ENCODE peak calls at places on chromosomes 3 and 15, in four cellular contexts. T is kidney, C is fibroblast of lung, K is AG04450. M is an unnamed sample.

GRCh38 chr15:90106522-90107117 is 4.4 kb upstream of the IDH2 start:
- DNase-seq in T (no peak), C (peak), K (no peak), M (no peak)

GRCh38 chr15:83449928-83450501 is 2.9 kb downstream of the SH3GL3 start:
- DNase-seq in K (no peak), T (no peak), C (no peak), M (no peak)

GRCh38 chr15:50744601-50745000 is 20.9 kb downstream of the SPPL2A start:
- DNase-seq in C (peak), T (no peak), K (no peak), M (no peak)

GRCh38 chr15:77611767-77612166 is 20.9 kb downstream of the LINGO1 start:
- DNase-seq in C (no peak), T (no peak), K (no peak), M (no peak)

GRCh38 chr3:120284702-120285507 is at the start of gene GPR156:
- DNase-seq in K (no peak), C (peak), T (no peak), M (no peak)

GRCh38 chr3:53056442-53056841 is 10.6 kb upstream of the SFMBT1 start:
- DNase-seq in T (no peak), C (peak), K (no peak), M (no peak)

GRCh38 chr3:36380171-36381031 is at the start of gene STAC:
- DNase-seq in K (no peak), C (peak), T (peak), M (no peak)

GRCh38 chr3:8848696-8849131 is 79.3 kb upstream of the OXTR start:
- DNase-seq in K (no peak), T (no peak), C (peak), M (peak)

GRCh38 chr3:71542548-71543370 is 40.8 kb downstream of the FOXP1 start:
- DNase-seq in C (peak), K (peak), T (peak), M (peak)

GRCh38 chr3:61593630-61594029 is 32.3 kb downstream of the PTPRG start:
- DNase-seq in K (no peak), T (no peak), C (no peak), M (no peak)
- H3K4me3 ChIP-seq in K (no peak), T (no peak), C (no peak), M (no peak)

DNA sequence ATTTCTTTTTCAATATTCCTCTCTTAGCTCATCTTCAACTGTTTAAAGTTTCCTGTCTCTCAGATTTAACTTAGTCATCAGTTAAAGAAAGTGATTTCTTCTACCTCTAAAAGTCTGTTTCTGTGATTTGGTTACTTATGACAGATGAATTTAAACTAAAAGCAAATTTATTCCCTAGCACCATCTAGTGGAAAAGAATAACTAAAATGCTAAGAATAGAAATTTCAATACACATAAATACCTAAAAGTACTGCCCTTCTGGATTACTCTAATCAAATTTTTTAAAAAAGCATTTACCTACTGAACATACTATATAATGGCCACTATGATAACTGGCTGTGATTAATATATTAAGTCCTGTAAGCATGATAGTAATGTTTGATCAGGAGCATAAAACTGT is 14.0 kb upstream of the ZCWPW2 start:
- DNase-seq in T (no peak), C (no peak), K (no peak), M (no peak)
- TF ChIP-seq CTCF in T (no peak), C (no peak), K (peak), M (no peak)

GRCh38 chr15:43748376-43748775 is 2.1 kb downstream of the PDIA3 start:
- DNase-seq in T (no peak), K (no peak), C (peak), M (no peak)

GRCh38 chr15:43751885-43752284 is 5.6 kb downstream of the PDIA3 start:
- DNase-seq in T (no peak), K (no peak), C (no peak), M (no peak)

GRCh38 chr15:43749690-43750345 is 3.6 kb downstream of the PDIA3 start:
- DNase-seq in C (no peak), T (no peak), K (no peak), M (no peak)
- H3K4me3 ChIP-seq in C (peak), T (peak), K (peak), M (peak)

GRCh38 chr3:198080521-198081384 is 120.7 kb downstream of the LMLN start:
- DNase-seq in C (peak), T (peak), K (peak), M (no peak)

GRCh38 chr3:198076722-198077308 is 116.8 kb downstream of the LMLN start:
- DNase-seq in T (no peak), K (no peak), C (no peak), M (no peak)

GRCh38 chr3:198081421-198081844 is 121.4 kb downstream of the LMLN start:
- DNase-seq in K (no peak), C (no peak), T (no peak), M (no peak)

GRCh38 chr3:198079771-198080520 is 119.9 kb downstream of the LMLN start:
- DNase-seq in T (no peak), K (no peak), C (peak), M (no peak)
- TF ChIP-seq CTCF in T (no peak), K (no peak), C (no peak), M (no peak)

GRCh38 chr3:30639937-30640336 is 33.5 kb downstream of the TGFBR2 start:
- DNase-seq in T (no peak), C (no peak), K (no peak), M (no peak)

GRCh38 chr3:30640856-30641255 is 34.5 kb downstream of the TGFBR2 start:
- DNase-seq in K (no peak), C (no peak), T (no peak), M (no peak)

GRCh38 chr3:30641612-30642251 is 35.3 kb downstream of the TGFBR2 start:
- DNase-seq in K (no peak), C (no peak), T (no peak), M (no peak)

GRCh38 chr3:30637310-30638227 is 31.2 kb downstream of the TGFBR2 start:
- DNase-seq in C (no peak), K (no peak), T (no peak), M (no peak)

DNA sequence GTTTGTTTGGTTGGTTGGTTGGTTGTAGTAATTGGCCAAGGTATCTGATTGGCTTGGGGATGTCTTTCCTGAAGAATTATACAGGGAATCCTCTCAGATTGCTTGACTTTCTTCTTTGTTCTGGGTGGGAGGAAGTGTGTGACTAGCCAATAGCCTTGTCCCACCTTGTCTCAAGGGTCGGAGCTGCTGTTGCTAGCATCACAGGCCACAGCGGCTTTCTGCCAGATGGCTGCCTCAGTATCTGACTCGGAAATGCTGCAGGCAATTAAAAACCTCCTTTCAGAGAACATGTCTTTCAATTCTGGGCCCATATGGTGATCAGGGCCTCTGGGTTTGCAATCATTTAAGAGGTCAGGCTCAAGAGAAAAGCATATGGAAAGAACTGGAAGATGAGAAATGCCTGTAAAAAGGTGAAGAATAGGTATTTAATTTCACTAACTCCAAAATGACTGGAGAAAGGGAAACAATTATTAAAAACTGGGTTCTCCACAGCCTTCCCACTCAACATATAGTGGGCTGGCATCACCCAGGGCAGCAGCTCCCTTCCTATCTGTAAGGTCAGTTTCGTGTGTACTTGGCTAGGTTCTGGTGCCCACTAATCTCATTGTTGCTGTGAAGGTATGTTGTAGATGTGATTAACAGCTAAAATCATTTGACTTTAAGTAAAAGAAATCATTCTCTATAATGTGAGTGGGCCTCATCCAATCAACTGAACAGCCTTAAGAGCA is 32.4 kb downstream of the TGFBR2 start:
- DNase-seq in T (no peak), C (no peak), K (no peak), M (peak)
- H3K4me3 ChIP-seq in T (no peak), C (no peak), K (no peak), M (no peak)

GRCh38 chr3:186267758-186268157 is 94.3 kb downstream of the DGKG start:
- DNase-seq in T (no peak), C (no peak), K (no peak), M (no peak)

GRCh38 chr3:186270711-186271110 is 91.3 kb downstream of the DGKG start:
- DNase-seq in C (no peak), T (no peak), K (no peak), M (no peak)

GRCh38 chr3:186264608-186265400 is 97.2 kb downstream of the DGKG start:
- DNase-seq in K (no peak), C (no peak), T (no peak), M (no peak)

GRCh38 chr3:186273586-186273985 is 88.4 kb downstream of the DGKG start:
- DNase-seq in T (no peak), K (no peak), C (no peak), M (no peak)

DNA sequence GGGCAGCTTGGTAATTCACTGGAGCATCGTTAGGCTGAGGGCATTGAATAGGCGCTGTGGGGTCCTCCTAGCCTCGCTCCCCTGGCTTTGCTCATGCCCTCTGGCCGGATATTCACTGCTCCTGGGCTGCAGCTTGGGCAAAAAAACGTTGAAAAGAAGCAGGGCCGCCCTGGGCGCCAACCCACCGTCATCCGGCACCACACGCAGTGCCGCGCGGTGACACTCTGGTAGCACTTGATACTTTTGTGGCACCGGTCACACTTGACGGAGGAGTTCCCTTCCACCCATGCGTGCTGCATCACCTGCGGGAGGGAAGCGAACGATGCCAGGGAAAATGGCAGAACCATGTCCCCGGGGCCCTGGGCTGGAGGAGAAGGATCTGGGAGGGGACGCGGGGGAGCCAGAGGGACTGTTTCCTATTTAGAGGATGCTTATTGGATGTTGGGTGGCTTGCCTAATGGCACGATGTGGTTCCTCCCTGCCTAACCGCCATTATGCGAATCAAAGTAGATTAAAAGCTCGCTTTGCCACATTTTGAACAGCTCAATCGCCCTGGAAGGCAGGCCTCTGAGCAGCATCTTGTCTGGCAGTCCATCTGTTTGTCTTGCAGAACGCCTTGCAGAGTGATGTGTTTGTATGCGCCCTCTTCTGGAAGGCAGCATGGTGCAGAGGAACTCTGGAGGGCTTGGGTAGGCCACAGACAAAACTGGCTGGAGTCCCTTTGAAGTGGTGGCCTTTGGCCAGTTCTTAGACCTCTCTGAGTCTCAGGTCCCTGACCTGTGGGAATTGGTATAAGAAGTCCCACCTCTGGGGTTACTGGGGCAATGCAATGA is 93.2 kb downstream of the DGKG start:
- DNase-seq in K (no peak), C (peak), T (no peak), M (no peak)
- TF ChIP-seq CTCF in K (peak), C (peak), T (no peak), M (peak)

DNA sequence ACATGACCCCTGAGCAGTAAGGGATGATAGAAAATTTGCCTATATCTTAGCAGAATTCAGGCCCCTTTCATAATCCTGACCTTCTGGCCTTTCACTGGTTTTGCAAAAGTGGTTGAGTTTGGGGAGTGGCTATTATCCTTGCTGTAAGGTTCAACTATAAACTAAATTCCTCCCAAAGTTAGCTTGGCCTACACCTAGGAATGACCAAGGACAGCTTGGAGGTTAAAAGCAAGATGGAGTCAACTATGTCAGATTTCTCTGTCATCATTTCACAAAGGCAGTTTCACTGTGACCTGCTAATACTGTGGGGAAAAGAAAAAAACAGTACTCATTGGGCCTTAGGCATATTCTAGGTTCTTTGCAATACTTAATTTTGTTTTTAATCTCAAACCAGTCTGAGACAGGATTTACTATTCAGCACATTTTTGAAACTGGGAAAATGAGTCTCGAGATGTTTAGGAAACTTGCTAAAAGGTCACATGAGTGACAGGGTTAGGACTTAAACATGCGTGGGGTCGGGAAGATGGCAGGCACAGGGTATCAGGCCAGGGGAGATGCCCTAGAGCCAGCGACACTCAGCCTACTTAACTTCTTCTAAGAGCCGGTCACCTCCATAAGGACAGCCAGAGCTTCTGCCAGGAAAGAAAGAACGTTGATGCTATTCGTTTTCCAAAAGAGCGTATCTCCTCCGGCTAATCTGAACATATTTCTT is 58.1 kb downstream of the LIPC start:
- DNase-seq in K (no peak), T (no peak), C (no peak), M (no peak)
- H3K4me3 ChIP-seq in K (no peak), T (peak), C (no peak), M (no peak)

GRCh38 chr3:118628704-118629341 is 405.8 kb downstream of the IGSF11 start:
- DNase-seq in C (peak), K (peak), T (no peak), M (peak)
- TF ChIP-seq CTCF in C (peak), K (peak), T (peak), M (peak)

DNA sequence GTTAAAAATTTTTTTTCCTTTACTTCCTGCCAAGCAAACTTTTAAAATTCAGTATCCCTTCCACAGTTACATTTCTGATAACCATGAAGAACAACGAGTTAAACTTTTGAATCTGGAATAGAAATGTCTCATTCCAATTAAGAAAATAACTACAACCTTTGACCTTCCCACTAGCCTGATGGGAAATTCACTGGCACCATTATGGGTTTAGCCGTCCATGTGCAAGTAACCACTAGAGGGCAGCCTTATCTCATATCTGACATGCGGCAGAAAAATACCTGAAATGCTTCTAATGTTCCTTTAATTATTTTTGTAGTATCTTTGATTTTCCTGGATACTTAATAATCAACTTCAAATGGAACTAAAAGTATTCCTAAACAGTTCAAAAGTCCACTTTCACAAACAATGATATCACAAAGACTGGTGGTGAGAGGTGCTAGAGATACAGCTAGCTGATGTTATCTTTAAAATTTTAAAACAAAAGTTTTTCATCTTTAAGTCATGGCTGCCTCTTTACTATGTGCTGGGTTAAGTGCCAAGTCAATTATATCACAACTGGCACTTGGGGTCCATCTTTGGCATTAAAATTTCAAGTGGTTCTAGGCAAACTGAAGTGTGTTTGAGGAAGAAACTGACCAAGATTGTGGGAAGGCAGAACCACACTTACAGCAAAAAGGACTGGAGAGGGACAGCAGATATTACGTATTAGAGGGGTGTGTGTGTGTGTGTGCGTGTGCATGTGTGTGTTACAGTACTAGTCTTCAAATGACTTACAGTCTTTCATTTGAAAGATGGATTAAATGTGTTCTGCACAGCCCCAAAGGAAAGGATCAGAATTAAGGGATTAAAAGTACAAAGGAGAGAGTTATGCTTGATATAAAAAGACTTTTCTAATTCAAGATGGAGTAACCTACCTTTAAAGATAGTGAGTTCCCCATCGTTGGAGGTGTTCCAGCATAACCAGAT is 107.1 kb upstream of the ICE2 start:
- DNase-seq in K (peak), T (no peak), C (peak), M (peak)
- H3K4me3 ChIP-seq in K (no peak), T (no peak), C (no peak), M (no peak)

GRCh38 chr3:112304611-112305010 is 10.6 kb upstream of the SLC9C1 start:
- DNase-seq in K (no peak), C (peak), T (no peak), M (no peak)
- TF ChIP-seq CTCF in K (peak), C (peak), T (no peak), M (peak)

M was measured in HFF-Myc.